ENCODE peak calls at places on chromosomes 1 and 21, in six cellular contexts. F, K, H, G, Z and I are unnamed samples.

GRCh38 chr1:192986110-192986747 is 72.9 kb downstream of the UCHL5 start:
- DNase-seq in G (no peak), F (no peak), H (no peak), Z (no peak), K (no peak), I (no peak)

GRCh38 chr1:27935721-27936120 is 921 bp downstream of the SMPDL3B start:
- DNase-seq in Z (no peak), G (no peak), H (no peak), K (no peak), F (no peak), I (no peak)

GRCh38 chr1:169086603-169087455 is 19.7 kb upstream of the ATP1B1 start:
- DNase-seq in G (no peak), F (no peak), K (no peak), Z (no peak), H (no peak), I (no peak)

GRCh38 chr21:36350282-36350910 is 30.4 kb downstream of the MORC3 start:
- DNase-seq in Z (no peak), F (no peak), G (no peak), H (no peak), K (no peak), I (no peak)

GRCh38 chr1:93448292-93448982 is 519 bp downstream of the FNBP1L start:
- DNase-seq in G (peak), H (peak), Z (peak), F (peak), K (peak), I (peak)

GRCh38 chr1:210293191-210293607 is 35.5 kb upstream of the HHAT start:
- DNase-seq in H (no peak), K (peak), G (peak), Z (peak), F (peak), I (no peak)

GRCh38 chr1:22452401-22452963 is 831 bp downstream of the ZBTB40 start:
- DNase-seq in F (no peak), Z (no peak), G (peak), H (no peak), K (peak), I (no peak)

GRCh38 chr1:56411021-56411420 is 168.3 kb downstream of the PLPP3 start:
- DNase-seq in G (no peak), F (no peak), H (no peak), Z (no peak), K (no peak), I (no peak)

GRCh38 chr1:51956528-51957509 is 33.7 kb downstream of the RAB3B start:
- DNase-seq in G (no peak), Z (no peak), F (no peak), H (no peak), K (no peak), I (no peak)

GRCh38 chr1:232944342-232944741 is 6.1 kb upstream of the NTPCR start:
- DNase-seq in F (no peak), G (no peak), H (no peak), Z (no peak), K (no peak), I (no peak)

GRCh38 chr1:58679463-58679862 is 20.4 kb downstream of the MYSM1 start:
- DNase-seq in F (no peak), G (no peak), H (no peak), Z (no peak), K (no peak), I (no peak)

GRCh38 chr1:237975903-237976302 is 85.2 kb upstream of the ZP4 start:
- DNase-seq in K (no peak), F (no peak), H (no peak), G (no peak), Z (no peak), I (no peak)

GRCh38 chr1:115564201-115564600 is 77.6 kb upstream of the VANGL1 start:
- DNase-seq in G (no peak), Z (no peak), F (no peak), K (no peak), H (no peak), I (no peak)

DNA sequence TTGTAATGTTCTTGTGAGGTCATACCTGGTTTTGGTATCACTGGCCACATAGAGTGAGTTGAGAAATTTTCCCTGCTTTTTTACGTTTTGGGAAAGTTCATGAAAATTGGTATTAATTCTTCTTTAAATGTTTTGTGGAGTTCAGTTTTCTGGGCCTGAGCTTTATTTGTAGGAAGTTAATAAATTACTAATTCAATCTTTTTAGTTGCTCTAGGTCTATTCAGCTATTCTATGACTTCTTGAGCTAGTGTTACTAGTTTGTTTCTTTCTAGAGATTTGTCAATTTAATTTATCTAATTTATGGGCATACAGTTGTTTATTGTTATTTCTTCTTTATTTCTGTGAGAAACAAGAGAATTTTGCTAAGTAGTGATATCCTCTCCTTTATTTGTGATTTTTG is 37.4 kb downstream of the HOOK1 start:
- DNase-seq in Z (no peak), K (no peak), F (no peak), H (no peak), G (no peak), I (no peak)
- TF ChIP-seq POLR2A in Z (no peak), K (no peak), F (no peak), H (no peak), G (no peak), I (no peak)

GRCh38 chr1:26287033-26287711 is 7.3 kb downstream of the SH3BGRL3 start:
- DNase-seq in Z (peak), F (no peak), H (no peak), G (peak), K (no peak), I (no peak)
- TF ChIP-seq POLR2A in Z (no peak), F (no peak), H (no peak), G (no peak), K (no peak), I (no peak)

DNA sequence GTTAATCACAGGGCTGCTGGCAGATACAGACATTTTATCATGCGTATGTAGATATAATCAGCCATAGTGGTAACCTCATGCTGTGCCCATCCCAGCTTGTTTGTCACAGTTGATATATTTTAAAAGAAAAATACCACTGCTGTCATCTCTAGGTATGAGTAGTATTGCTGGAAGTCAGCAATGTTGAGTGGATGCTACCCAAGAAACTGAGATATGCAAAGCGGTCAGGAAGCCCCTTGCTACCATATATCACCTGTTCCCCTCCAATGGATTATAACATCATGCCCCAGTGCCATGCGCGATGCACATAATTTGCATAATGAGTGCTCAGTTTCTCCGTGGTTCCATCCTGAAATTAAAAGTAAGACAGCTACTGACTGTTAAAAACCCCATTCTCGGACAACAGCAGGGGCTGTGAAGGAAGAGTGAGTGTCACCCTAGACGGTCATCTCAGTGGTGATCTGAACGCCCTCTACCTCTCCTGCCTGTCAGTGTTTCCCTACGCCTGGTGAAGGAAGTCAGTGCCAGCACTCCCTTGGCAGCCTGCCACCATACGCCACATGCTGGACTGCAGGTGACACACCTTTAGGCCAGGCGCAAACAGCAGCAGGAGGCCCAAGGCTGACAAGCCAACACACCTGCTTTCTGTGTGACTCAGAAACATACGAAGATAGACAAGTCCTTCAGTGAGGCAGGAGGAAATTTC is 2.7 kb downstream of the IL10RB start:
- DNase-seq in G (peak), F (no peak), H (no peak), Z (no peak), K (no peak), I (no peak)
- TF ChIP-seq POLR2A in G (peak), F (no peak), H (no peak), Z (no peak), K (no peak), I (no peak)

DNA sequence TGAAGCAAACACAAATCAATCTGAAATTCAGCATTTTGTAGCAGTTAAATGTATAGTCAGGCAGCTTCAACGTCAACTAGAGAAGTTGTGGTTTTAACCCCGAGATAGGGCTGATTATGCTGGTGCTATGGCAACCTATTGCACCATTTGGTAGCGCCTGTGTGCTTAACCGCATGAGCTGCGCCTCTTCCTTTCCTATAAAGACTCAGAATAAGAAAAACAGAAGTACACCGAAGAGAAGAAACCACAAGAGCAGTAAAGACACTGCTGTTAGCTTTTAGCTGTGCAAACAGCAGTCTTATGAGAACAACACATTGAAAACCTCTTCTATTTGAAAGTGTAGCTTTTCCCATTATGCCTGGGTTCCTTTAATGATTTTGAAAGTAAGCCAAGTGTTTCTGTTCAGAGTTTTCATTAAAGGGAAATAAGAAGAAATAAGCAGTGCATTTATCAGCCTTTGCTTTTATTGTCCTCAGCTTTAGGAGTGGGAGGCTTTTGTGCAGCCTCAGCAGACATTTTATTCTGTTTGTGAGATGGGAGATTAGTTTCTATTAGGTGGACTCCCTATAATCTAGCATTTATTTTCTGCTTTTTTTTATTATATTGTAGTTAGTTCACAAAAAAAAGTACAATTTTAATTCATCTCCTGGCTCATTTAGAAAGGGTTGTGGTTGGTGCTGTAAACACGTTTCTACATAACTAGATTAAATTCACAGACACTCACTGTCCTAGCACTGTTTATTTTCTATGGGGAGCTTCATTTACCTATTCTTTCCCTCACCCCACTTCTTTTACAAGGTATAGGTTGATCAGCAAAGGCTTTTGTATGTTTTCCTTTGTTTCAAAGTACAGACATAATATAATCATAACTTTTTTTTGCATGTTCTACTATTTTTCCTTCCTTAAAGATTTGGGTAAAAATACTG is 43.3 kb downstream of the PTPRC start:
- DNase-seq in Z (peak), K (peak), F (no peak), H (no peak), G (peak), I (no peak)
- TF ChIP-seq POLR2A in Z (no peak), K (no peak), F (no peak), H (no peak), G (peak), I (no peak)

DNA sequence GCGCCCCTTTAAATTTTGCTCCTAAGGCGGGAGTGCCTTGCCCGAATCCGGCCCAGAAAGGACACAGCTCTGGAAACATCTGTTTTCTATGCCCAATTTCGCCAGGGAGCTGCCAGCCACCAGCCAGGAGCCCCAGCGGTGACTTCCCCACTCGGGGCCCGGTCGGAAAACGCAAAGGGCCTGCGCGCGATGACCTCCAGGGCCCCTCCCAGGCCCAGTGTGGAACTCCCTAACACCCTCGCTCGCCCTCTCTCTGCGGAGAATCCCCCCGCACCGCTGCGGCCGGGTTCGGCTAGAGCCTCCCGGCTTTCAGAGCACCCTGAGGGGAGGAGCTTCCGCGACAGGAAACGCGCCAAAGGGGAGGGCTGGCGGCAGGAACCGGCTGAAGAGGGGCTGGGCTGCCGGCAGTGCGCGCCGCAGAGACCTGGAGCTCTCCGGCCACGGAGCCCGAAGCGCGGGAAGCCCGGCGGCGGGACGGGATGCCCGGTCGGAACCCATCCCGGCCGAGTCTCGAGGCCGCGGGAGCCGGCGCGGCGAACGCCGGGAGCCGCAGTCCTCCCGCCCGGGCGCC is 505 bp downstream of the CLSPN start:
- DNase-seq in G (peak), F (peak), K (peak), Z (peak), H (peak), I (peak)
- TF ChIP-seq POLR2A in G (peak), F (no peak), K (no peak), Z (no peak), H (peak), I (peak)

GRCh38 chr1:53393325-53393792 is 65.5 kb upstream of the LRP8 start:
- DNase-seq in F (peak), Z (peak), H (peak), G (peak), K (peak), I (peak)
- TF ChIP-seq POLR2A in F (no peak), Z (no peak), H (no peak), G (no peak), K (no peak), I (no peak)

GRCh38 chr1:19160831-19161230 is 49.2 kb downstream of the UBR4 start:
- DNase-seq in K (no peak), G (no peak), Z (no peak), H (no peak), F (no peak), I (no peak)
- TF ChIP-seq POLR2A in K (no peak), G (no peak), Z (no peak), H (no peak), F (no peak), I (no peak)

GRCh38 chr1:109909531-109909930 is 1.1 kb upstream of the CSF1 start:
- DNase-seq in Z (no peak), G (no peak), H (no peak), K (no peak), F (no peak), I (no peak)

GRCh38 chr1:109908857-109909256 is 1.8 kb upstream of the CSF1 start:
- DNase-seq in F (no peak), H (no peak), K (no peak), G (no peak), Z (no peak), I (no peak)

GRCh38 chr1:109912214-109912861 is 1.7 kb downstream of the CSF1 start:
- DNase-seq in K (no peak), Z (no peak), G (no peak), H (no peak), F (no peak), I (no peak)

GRCh38 chr1:109910963-109911798 is 532 bp downstream of the CSF1 start:
- DNase-seq in G (no peak), H (no peak), K (no peak), F (no peak), Z (no peak), I (no peak)

DNA sequence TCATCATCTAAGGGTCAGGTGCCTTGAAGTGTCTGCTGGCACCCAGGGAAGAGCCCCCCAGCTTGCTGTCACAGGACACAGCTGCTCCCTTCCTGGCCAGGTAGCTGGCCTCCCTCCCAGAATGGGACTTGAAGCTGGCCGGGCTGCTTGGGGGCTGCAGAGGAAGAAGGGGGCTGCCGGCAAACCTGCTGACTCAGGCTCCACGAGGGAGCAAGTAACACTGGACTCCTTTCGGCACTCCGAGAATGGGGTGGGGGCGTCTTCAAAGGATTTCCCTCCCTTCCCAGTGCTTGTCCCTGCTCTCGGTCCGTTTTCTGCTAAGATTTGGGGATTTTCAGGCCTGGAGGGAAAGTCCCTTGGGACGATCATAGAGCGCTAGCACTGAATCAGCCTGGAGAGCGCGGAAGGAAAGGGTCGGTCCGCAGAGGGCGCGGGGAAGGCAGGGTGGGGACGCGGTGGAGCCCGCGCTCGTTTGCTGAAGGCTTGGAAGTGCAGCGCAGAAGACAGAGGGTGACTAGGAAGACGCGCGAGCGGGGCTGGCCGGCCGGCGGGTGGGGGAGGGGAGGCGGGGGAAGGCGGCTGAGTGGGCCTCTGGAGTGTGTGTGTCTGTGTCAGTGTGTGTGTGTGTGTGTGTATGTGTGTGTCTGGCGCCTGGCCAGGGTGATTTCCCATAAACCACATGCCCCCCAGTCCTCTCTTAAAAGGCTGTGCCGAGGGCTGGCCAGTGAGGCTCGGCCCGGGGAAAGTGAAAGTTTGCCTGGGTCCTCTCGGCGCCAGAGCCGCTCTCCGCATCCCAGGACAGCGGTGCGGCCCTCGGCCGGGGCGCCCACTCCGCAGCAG is at the start of gene CSF1:
- DNase-seq in K (peak), H (peak), F (peak), Z (peak), G (peak), I (peak)
- TF ChIP-seq POLR2A in K (peak), H (no peak), F (peak), Z (peak), G (peak), I (no peak)